ENCODE peak calls at places on chromosomes 5 and 9, in seven cellular contexts. M is epithelial cell of esophagus, I is glutamatergic neuron, J is endodermal cell, Y is endothelial cell, Q is dorsolateral prefrontal cortex, Z is psoas muscle. S is an unnamed sample.
A peak's percentile ranks its signal among the peaks of the same experiment; 100 is the strongest.

GRCh38 chr9:6354072-6354686 is 26.0 kb downstream of the TPD52L3 start:
- DNase-seq in M (peak; percentile 69), I (no peak), J (peak; percentile 63), Y (peak; percentile 6), Q (no peak), Z (no peak), S (peak; percentile 88)

GRCh38 chr5:100890514-100891008 is 12.5 kb downstream of the ST8SIA4 start:
- DNase-seq in M (peak; percentile 36), I (no peak), J (no peak), Y (no peak), Q (no peak), Z (no peak), S (peak; percentile 58)

GRCh38 chr9:35605336-35606137 is 475 bp downstream of the TESK1 start:
- DNase-seq in M (peak; percentile 23), I (peak; percentile 55), J (peak; percentile 69), Y (peak; percentile 27), Q (no peak), Z (peak; percentile 36), S (peak; percentile 9)

GRCh38 chr9:122807271-122807900 is 7.5 kb downstream of the OR1K1 start:
- DNase-seq in M (no peak), I (no peak), J (no peak), Y (no peak), Q (peak; percentile 12), Z (no peak), S (no peak)

GRCh38 chr5:38253759-38254158 is 4.6 kb upstream of the EGFLAM start:
- DNase-seq in M (no peak), I (no peak), J (no peak), Y (no peak), Q (no peak), Z (no peak), S (no peak)

GRCh38 chr5:177432905-177433657 is 6.6 kb downstream of the GRK6 start:
- DNase-seq in M (no peak), I (no peak), J (no peak), Y (no peak), Q (no peak), Z (no peak), S (no peak)

GRCh38 chr9:130680836-130681768 is 12.5 kb upstream of the EXOSC2 start:
- DNase-seq in M (peak; percentile 90), I (peak; percentile 89), J (peak; percentile 90), Y (peak; percentile 65), Q (peak; percentile 73), Z (peak; percentile 87), S (peak; percentile 87)

GRCh38 chr9:104868687-104869404 is 59.1 kb downstream of the ABCA1 start:
- DNase-seq in M (peak; percentile 68), I (peak; percentile 62), J (peak; percentile 80), Y (peak; percentile 47), Q (peak; percentile 13), Z (peak; percentile 72), S (peak; percentile 95)

GRCh38 chr5:115545065-115545882 is 699 bp upstream of the FEM1C start:
- DNase-seq in M (no peak), I (no peak), J (no peak), Y (no peak), Q (no peak), Z (no peak), S (no peak)

GRCh38 chr5:124842725-124843595 is 96.5 kb upstream of the ZNF608 start:
- DNase-seq in M (no peak), I (no peak), J (no peak), Y (no peak), Q (no peak), Z (no peak), S (no peak)

GRCh38 chr9:22154064-22154463 is 145.0 kb upstream of the CDKN2B start:
- DNase-seq in M (no peak), I (no peak), J (no peak), Y (no peak), Q (no peak), Z (no peak), S (no peak)

GRCh38 chr5:176362098-176362442 is 506 bp upstream of the KIAA1191 start:
- DNase-seq in M (no peak), I (no peak), J (no peak), Y (no peak), Q (no peak), Z (no peak), S (no peak)

GRCh38 chr9:126304207-126304945 is 22.3 kb upstream of the MVB12B start:
- DNase-seq in M (no peak), I (no peak), J (peak; percentile 32), Y (no peak), Q (no peak), Z (no peak), S (no peak)

GRCh38 chr9:85892406-85892805 is 48.5 kb upstream of the NAA35 start:
- DNase-seq in M (no peak), I (no peak), J (no peak), Y (no peak), Q (no peak), Z (no peak), S (no peak)

GRCh38 chr5:159817262-159818029 is 98.8 kb upstream of the ADRA1B start:
- DNase-seq in M (peak; percentile 89), I (no peak), J (no peak), Y (no peak), Q (no peak), Z (no peak), S (no peak)

GRCh38 chr5:172717481-172718195 is 53.4 kb downstream of the DUSP1 start:
- DNase-seq in M (no peak), I (no peak), J (no peak), Y (no peak), Q (no peak), Z (no peak), S (no peak)

GRCh38 chr5:172715931-172716682 is 54.9 kb downstream of the DUSP1 start:
- DNase-seq in M (no peak), I (no peak), J (peak; percentile 80), Y (no peak), Q (no peak), Z (no peak), S (no peak)

GRCh38 chr5:172715421-172715780 is 55.6 kb downstream of the DUSP1 start:
- DNase-seq in M (no peak), I (no peak), J (no peak), Y (no peak), Q (no peak), Z (no peak), S (no peak)

GRCh38 chr5:172718527-172719114 is 52.4 kb downstream of the DUSP1 start:
- DNase-seq in M (no peak), I (no peak), J (no peak), Y (no peak), Q (no peak), Z (no peak), S (no peak)

GRCh38 chr5:172716796-172717313 is 54.1 kb downstream of the DUSP1 start:
- DNase-seq in M (peak; percentile 77), I (peak; percentile 89), J (peak; percentile 95), Y (peak; percentile 91), Q (peak; percentile 77), Z (peak; percentile 85), S (peak; percentile 88)
- TF ChIP-seq CTCF in M (peak; percentile 87), I (peak; percentile 87), J (peak; percentile 87), Y (peak; percentile 89), Q (peak; percentile 92), Z (peak; percentile 92), S (peak; percentile 93)

DNA sequence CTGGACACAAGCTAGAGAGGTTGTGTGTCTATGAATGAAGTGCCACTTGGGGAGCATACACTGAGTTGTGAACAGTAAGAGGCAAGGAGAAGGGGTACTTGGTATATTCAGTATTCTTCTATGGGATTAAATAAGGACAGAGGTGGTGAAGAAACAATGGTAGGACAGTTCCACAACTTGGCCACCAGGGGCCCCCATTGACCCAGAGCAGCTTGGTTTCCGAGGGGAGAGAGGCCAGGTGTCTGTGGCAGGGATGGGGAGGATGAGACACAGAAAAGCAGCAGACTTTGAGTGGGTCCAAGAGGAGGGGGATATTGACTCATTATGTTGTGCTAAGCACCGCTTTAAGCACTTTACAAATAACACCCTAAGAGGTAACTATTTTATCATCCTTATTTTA is 220.6 kb downstream of the MELK start:
- DNase-seq in M (no peak), I (peak; percentile 55), J (peak; percentile 84), Y (no peak), Q (no peak), Z (no peak), S (no peak)
- TF ChIP-seq CTCF in M (peak; percentile 19), I (peak; percentile 65), J (peak; percentile 80), Y (peak; percentile 69), Q (no peak), Z (no peak), S (peak; percentile 30)

GRCh38 chr9:23821400-23822181 is 4.4 kb downstream of the ELAVL2 start:
- DNase-seq in M (peak; percentile 69), I (peak; percentile 76), J (peak; percentile 89), Y (peak; percentile 70), Q (no peak), Z (peak; percentile 17), S (no peak)

GRCh38 chr9:23820731-23821399 is 5.2 kb downstream of the ELAVL2 start:
- DNase-seq in M (peak; percentile 58), I (peak; percentile 70), J (peak; percentile 81), Y (peak; percentile 57), Q (peak; percentile 43), Z (no peak), S (no peak)

GRCh38 chr9:23825143-23825531 is 903 bp downstream of the ELAVL2 start:
- DNase-seq in M (no peak), I (peak; percentile 57), J (peak; percentile 75), Y (no peak), Q (no peak), Z (no peak), S (no peak)

GRCh38 chr9:23824241-23825142 is 1.5 kb downstream of the ELAVL2 start:
- DNase-seq in M (peak; percentile 69), I (peak; percentile 47), J (peak; percentile 85), Y (peak; percentile 61), Q (peak; percentile 43), Z (no peak), S (no peak)

GRCh38 chr9:23822331-23823169 is 3.5 kb downstream of the ELAVL2 start:
- DNase-seq in M (no peak), I (peak; percentile 71), J (peak; percentile 63), Y (no peak), Q (no peak), Z (no peak), S (no peak)
- TF ChIP-seq CTCF in M (no peak), I (no peak), J (no peak), Y (no peak), Q (no peak), Z (no peak), S (no peak)

GRCh38 chr5:10839118-10839517 is 78.1 kb upstream of the DAP start:
- DNase-seq in M (no peak), I (no peak), J (no peak), Y (no peak), Q (no peak), Z (no peak), S (no peak)

GRCh38 chr5:10836991-10837390 is 76.0 kb upstream of the DAP start:
- DNase-seq in M (no peak), I (no peak), J (no peak), Y (no peak), Q (no peak), Z (no peak), S (peak; percentile 39)

GRCh38 chr5:10839916-10840599 is 79.0 kb upstream of the DAP start:
- DNase-seq in M (no peak), I (no peak), J (no peak), Y (no peak), Q (no peak), Z (no peak), S (no peak)

GRCh38 chr5:10834695-10835094 is 73.7 kb upstream of the DAP start:
- DNase-seq in M (no peak), I (no peak), J (no peak), Y (no peak), Q (no peak), Z (no peak), S (no peak)

DNA sequence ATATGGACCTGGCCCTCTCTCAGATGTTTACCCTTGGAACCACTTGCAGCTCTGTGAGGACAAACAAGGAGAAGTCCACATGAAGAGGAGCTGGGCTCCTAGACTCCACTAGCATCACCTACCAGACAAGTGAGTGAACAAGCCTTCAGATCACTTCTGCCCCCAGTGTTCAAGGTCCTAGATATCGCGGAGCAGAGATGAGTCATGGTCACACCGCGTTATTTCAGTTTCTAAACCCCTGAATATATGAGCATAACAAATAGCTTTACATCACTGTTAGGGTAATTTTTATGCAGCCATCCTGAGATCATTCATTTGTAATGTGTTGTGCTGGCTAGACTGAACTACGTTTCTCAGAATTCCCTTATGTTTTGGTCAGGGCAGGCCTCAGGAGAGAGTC is 77.0 kb upstream of the DAP start:
- DNase-seq in M (no peak), I (no peak), J (no peak), Y (no peak), Q (no peak), Z (no peak), S (no peak)
- TF ChIP-seq CTCF in M (no peak), I (no peak), J (no peak), Y (no peak), Q (no peak), Z (no peak), S (no peak)

S was measured in choroid plexus epithelial cell.